ENCODE peak calls at places on chromosome 3, in ten cellular contexts. T, S, P, R, K, U, H, O, G and Z are unnamed samples.

GRCh38 chr3:168517514-168518071 is 421.9 kb upstream of the GOLIM4 start:
- DNase-seq in G (no peak), R (peak), U (no peak), O (no peak), H (peak), K (no peak), S (no peak), T (no peak), P (no peak), Z (no peak)

GRCh38 chr3:25895443-25895842 is 105.6 kb downstream of the OXSM start:
- DNase-seq in S (no peak), H (no peak), G (no peak), K (no peak), P (no peak), U (peak), R (no peak), O (no peak), T (no peak), Z (peak)

GRCh38 chr3:119559441-119559963 is at the start of gene CD80:
- DNase-seq in S (peak), R (peak), H (peak), G (peak), P (no peak), T (peak), O (no peak), U (peak), K (peak), Z (peak)

GRCh38 chr3:104909721-104910120 is 457.0 kb upstream of the ALCAM start:
- DNase-seq in S (no peak), H (no peak), R (peak), G (no peak), O (no peak), P (no peak), K (no peak), U (peak), T (no peak), Z (peak)

GRCh38 chr3:151404316-151404715 is 19.8 kb upstream of the P2RY12 start:
- DNase-seq in O (no peak), U (peak), H (no peak), T (no peak), S (no peak), G (no peak), R (peak), K (no peak), P (peak), Z (peak)

GRCh38 chr3:113218011-113218678 is 6.8 kb downstream of the BOC start:
- DNase-seq in T (no peak), G (no peak), O (no peak), R (no peak), P (no peak), K (no peak), S (no peak), U (no peak), H (no peak), Z (no peak)

GRCh38 chr3:174651951-174652350 is 207.2 kb upstream of the NAALADL2 start:
- DNase-seq in O (no peak), R (no peak), K (no peak), H (no peak), P (no peak), S (no peak), T (no peak), U (no peak), G (no peak), Z (no peak)

GRCh38 chr3:52093751-52094525 is 37.6 kb upstream of the DUSP7 start:
- DNase-seq in U (peak), S (no peak), R (peak), O (no peak), H (no peak), G (no peak), K (no peak), T (no peak), P (peak), Z (peak)

GRCh38 chr3:62131620-62132019 is 241.7 kb downstream of the FEZF2 start:
- DNase-seq in T (no peak), U (peak), K (no peak), G (no peak), O (no peak), H (no peak), P (no peak), S (no peak), R (peak), Z (peak)

GRCh38 chr3:180040966-180041365 is 4.2 kb upstream of the PEX5L start:
- DNase-seq in K (no peak), O (no peak), G (no peak), T (no peak), P (no peak), U (no peak), S (no peak), R (no peak), H (no peak), Z (peak)

GRCh38 chr3:180036678-180037455 is at the start of gene PEX5L:
- DNase-seq in T (peak), O (no peak), G (no peak), R (peak), H (peak), S (no peak), U (peak), P (peak), K (peak), Z (peak)

DNA sequence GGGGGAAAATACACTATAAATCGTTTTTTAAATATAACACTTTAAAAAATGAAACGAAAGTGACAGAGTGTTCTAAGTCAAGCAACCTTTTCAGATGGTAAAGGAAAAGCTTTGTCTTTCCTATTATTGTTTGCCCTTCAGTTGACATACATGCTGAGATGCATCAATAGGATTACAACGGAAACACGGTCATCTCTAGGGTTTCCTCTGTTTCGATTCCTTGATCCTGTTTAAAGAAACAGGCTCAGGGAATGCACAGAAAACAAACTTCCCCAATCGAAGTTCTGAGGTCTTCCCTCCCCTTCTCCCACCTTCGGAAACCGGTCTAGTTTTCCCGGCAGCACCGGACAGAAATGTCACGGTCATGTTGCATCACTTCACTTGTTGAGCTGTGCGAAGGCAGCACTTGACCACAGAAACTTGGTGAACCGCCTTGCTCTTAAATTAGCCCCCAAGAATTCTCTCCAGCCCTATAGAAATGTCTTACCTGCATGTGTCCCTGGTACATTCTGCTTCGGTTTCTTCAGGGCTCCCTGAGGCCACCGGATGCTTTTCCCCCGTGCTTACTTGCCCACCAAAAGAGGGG is 552 bp downstream of the PEX5L start:
- DNase-seq in G (no peak), S (no peak), T (no peak), U (no peak), H (peak), R (no peak), K (no peak), O (no peak), P (no peak), Z (no peak)
- H3K4me3 ChIP-seq in G (peak), S (no peak), T (peak), U (no peak), H (peak), R (peak), K (no peak), O (peak), P (no peak), Z (no peak)

DNA sequence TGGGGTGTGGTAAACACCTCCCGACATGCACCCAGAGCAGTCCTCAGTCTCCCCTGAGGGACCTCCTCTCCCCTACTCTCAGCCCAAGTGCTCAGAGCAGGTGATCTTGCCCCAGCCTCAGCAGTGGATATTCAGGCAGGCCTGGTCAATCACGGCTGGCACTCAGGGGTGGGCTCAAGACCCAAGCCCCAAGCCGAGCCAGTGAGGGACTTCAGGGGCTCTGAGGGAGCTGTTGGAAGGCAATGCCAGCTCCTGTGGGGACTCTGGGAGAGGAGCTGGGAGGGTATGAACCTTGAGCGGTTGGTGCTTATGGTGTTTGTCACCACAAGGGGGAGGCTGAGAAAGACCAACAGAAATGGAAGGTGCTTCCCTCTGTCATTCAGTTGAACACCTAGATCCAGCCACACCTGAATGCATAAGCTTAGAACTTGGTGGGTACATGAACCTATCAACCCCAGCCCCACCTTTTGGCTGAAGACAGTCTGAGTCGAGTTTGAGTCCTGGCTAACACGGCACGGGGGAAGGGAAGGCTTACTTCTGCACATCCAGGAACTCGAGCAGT is 19.4 kb downstream of the ALS2CL start:
- DNase-seq in G (peak), T (peak), H (no peak), O (no peak), K (no peak), S (peak), P (no peak), U (no peak), R (no peak), Z (no peak)
- TF ChIP-seq CTCF in G (no peak), T (no peak), H (no peak), O (no peak), K (no peak), S (peak), P (no peak), U (peak), R (peak), Z (peak)

DNA sequence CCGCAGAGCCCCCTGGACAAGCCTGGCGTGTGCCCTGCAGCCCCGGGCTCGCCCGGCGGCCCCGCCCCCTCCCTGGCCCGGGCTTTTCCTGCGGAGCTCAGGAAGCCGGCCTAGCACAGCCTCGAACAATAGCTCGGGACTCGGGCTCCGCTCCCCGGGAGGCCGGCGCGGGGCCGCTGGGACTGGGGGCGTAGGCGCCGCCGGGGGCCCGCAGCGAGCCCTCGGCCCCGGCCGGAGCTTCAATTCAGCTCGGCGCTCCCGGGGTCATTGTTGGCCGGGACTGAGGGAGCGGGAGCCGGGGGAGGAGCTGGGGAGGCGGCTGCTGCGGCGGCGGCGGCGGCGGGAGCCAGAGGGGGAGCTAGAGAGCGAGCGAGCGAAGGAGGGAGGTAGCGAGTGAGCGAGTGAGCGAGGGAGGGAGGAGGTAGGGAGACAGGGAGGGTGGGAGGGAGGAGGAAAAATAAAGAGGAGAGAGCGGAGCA is 41.0 kb upstream of the ROPN1 start:
- DNase-seq in G (peak), O (peak), S (no peak), R (peak), P (peak), T (peak), U (peak), H (peak), K (peak), Z (peak)
- H3K4me3 ChIP-seq in G (peak), O (peak), S (no peak), R (peak), P (peak), T (peak), U (peak), H (peak), K (peak), Z (peak)

GRCh38 chr3:10782011-10782410 is 34.0 kb upstream of the SLC6A11 start:
- DNase-seq in K (no peak), O (no peak), H (no peak), T (no peak), G (no peak), R (no peak), S (no peak), P (no peak), U (no peak), Z (no peak)
- TF ChIP-seq CTCF in K (no peak), O (no peak), H (no peak), T (no peak), G (no peak), R (no peak), S (no peak), P (no peak), U (no peak), Z (no peak)

GRCh38 chr3:149667576-149667975 is 9.8 kb upstream of the WWTR1 start:
- DNase-seq in G (no peak), S (no peak), H (no peak), U (no peak), P (no peak), R (no peak), K (no peak), O (no peak), T (no peak), Z (no peak)

GRCh38 chr3:149673393-149673792 is 15.6 kb upstream of the WWTR1 start:
- DNase-seq in P (no peak), R (no peak), O (no peak), T (no peak), S (no peak), K (no peak), U (no peak), G (no peak), H (no peak), Z (peak)

GRCh38 chr3:149670742-149671492 is 13.1 kb upstream of the WWTR1 start:
- DNase-seq in T (no peak), K (no peak), P (no peak), G (no peak), S (no peak), O (no peak), H (no peak), R (no peak), U (no peak), Z (no peak)
- H3K4me3 ChIP-seq in T (no peak), K (no peak), P (no peak), G (no peak), S (no peak), O (no peak), H (no peak), R (no peak), U (no peak), Z (no peak)